ENCODE peak calls at places on chromosomes 7 and 10, in six cellular contexts. One of them, this sample, is unnamed.

GRCh38 chr7:29123611-29124190 is 22.6 kb downstream of the CPVL start:
- DNase-seq in fibroblast of lung: no peak
- DNase-seq in tibial artery: no peak
- DNase-seq in GM20000: no peak
- DNase-seq in A673: no peak
- DNase-seq in nephron progenitor cell: no peak
- DNase-seq in this sample: no peak

GRCh38 chr7:138900040-138900828 is 81.0 kb downstream of the KIAA1549 start:
- DNase-seq in GM20000: no peak
- DNase-seq in fibroblast of lung: peak
- DNase-seq in tibial artery: no peak
- DNase-seq in A673: peak
- DNase-seq in nephron progenitor cell: no peak
- DNase-seq in this sample: no peak

GRCh38 chr7:102111758-102112119 is 174.9 kb upstream of the SH2B2 start:
- DNase-seq in GM20000: no peak
- DNase-seq in nephron progenitor cell: no peak
- DNase-seq in fibroblast of lung: no peak
- DNase-seq in A673: no peak
- DNase-seq in tibial artery: no peak
- DNase-seq in this sample: no peak

GRCh38 chr10:4647138-4647785 is 178.7 kb upstream of the AKR1E2 start:
- DNase-seq in fibroblast of lung: peak
- DNase-seq in nephron progenitor cell: no peak
- DNase-seq in GM20000: no peak
- DNase-seq in tibial artery: no peak
- DNase-seq in A673: peak
- DNase-seq in this sample: no peak

GRCh38 chr7:157013602-157014549 is 3.4 kb upstream of the MNX1 start:
- DNase-seq in GM20000: no peak
- DNase-seq in nephron progenitor cell: no peak
- DNase-seq in A673: no peak
- DNase-seq in tibial artery: no peak
- DNase-seq in fibroblast of lung: no peak
- DNase-seq in this sample: no peak

GRCh38 chr10:55330485-55330884 is 529.5 kb upstream of the PCDH15 start:
- DNase-seq in GM20000: no peak
- DNase-seq in A673: no peak
- DNase-seq in tibial artery: no peak
- DNase-seq in nephron progenitor cell: no peak
- DNase-seq in fibroblast of lung: no peak
- DNase-seq in this sample: no peak

GRCh38 chr7:45239486-45239885 is 81.9 kb downstream of the RAMP3 start:
- DNase-seq in tibial artery: no peak
- DNase-seq in GM20000: no peak
- DNase-seq in A673: peak
- DNase-seq in nephron progenitor cell: no peak
- DNase-seq in fibroblast of lung: peak
- DNase-seq in this sample: no peak

GRCh38 chr10:35384265-35384868 is 48.1 kb downstream of the CCNY start:
- DNase-seq in GM20000: no peak
- DNase-seq in tibial artery: no peak
- DNase-seq in A673: no peak
- DNase-seq in fibroblast of lung: no peak
- DNase-seq in nephron progenitor cell: no peak
- DNase-seq in this sample: no peak

GRCh38 chr7:32070406-32071360 is at the start of gene PDE1C:
- DNase-seq in fibroblast of lung: peak
- DNase-seq in A673: no peak
- DNase-seq in GM20000: peak
- DNase-seq in nephron progenitor cell: peak
- DNase-seq in tibial artery: no peak
- DNase-seq in this sample: no peak

GRCh38 chr10:101938316-101939272 is 95.0 kb upstream of the KCNIP2 start:
- DNase-seq in fibroblast of lung: peak
- DNase-seq in nephron progenitor cell: peak
- DNase-seq in A673: no peak
- DNase-seq in tibial artery: no peak
- DNase-seq in GM20000: no peak
- DNase-seq in this sample: no peak

GRCh38 chr10:85650791-85651506 is 715.6 kb downstream of the GRID1 start:
- DNase-seq in nephron progenitor cell: no peak
- DNase-seq in fibroblast of lung: no peak
- DNase-seq in GM20000: no peak
- DNase-seq in A673: no peak
- DNase-seq in tibial artery: no peak
- DNase-seq in this sample: no peak

GRCh38 chr7:134892002-134892693 is 94.2 kb upstream of the AGBL3 start:
- DNase-seq in GM20000: no peak
- DNase-seq in A673: no peak
- DNase-seq in fibroblast of lung: no peak
- DNase-seq in tibial artery: no peak
- DNase-seq in nephron progenitor cell: no peak
- DNase-seq in this sample: no peak

GRCh38 chr7:132028144-132028920 is 471.9 kb upstream of the PODXL start:
- DNase-seq in GM20000: no peak
- DNase-seq in A673: no peak
- DNase-seq in tibial artery: no peak
- DNase-seq in nephron progenitor cell: no peak
- DNase-seq in fibroblast of lung: no peak
- DNase-seq in this sample: no peak

GRCh38 chr7:105802611-105803520 is 73.5 kb downstream of the ATXN7L1 start:
- DNase-seq in A673: no peak
- DNase-seq in tibial artery: no peak
- DNase-seq in GM20000: no peak
- DNase-seq in fibroblast of lung: no peak
- DNase-seq in nephron progenitor cell: no peak
- DNase-seq in this sample: no peak

GRCh38 chr10:46028584-46029570 is 1.5 kb downstream of the NCOA4 start:
- DNase-seq in fibroblast of lung: peak
- DNase-seq in A673: peak
- DNase-seq in GM20000: peak
- DNase-seq in tibial artery: no peak
- DNase-seq in nephron progenitor cell: no peak
- DNase-seq in this sample: no peak

GRCh38 chr7:157664034-157664433 is 327.2 kb downstream of the DNAJB6 start:
- DNase-seq in A673: no peak
- DNase-seq in GM20000: no peak
- DNase-seq in fibroblast of lung: no peak
- DNase-seq in nephron progenitor cell: no peak
- DNase-seq in tibial artery: peak
- DNase-seq in this sample: no peak

GRCh38 chr7:112112822-112113255 is 93.4 kb downstream of the DOCK4 start:
- DNase-seq in nephron progenitor cell: no peak
- DNase-seq in GM20000: no peak
- DNase-seq in fibroblast of lung: peak
- DNase-seq in A673: no peak
- DNase-seq in tibial artery: no peak
- DNase-seq in this sample: peak

GRCh38 chr10:89992575-89992974 is 291.2 kb downstream of the KIF20B start:
- DNase-seq in A673: no peak
- DNase-seq in nephron progenitor cell: no peak
- DNase-seq in GM20000: no peak
- DNase-seq in tibial artery: no peak
- DNase-seq in fibroblast of lung: no peak
- DNase-seq in this sample: no peak

GRCh38 chr7:50821457-50821977 is 38.8 kb upstream of the GRB10 start:
- DNase-seq in A673: no peak
- DNase-seq in nephron progenitor cell: no peak
- DNase-seq in tibial artery: peak
- DNase-seq in fibroblast of lung: peak
- DNase-seq in GM20000: no peak
- DNase-seq in this sample: no peak

GRCh38 chr10:69338547-69339450 is 60.5 kb downstream of the HK1 start:
- DNase-seq in GM20000: no peak
- DNase-seq in fibroblast of lung: no peak
- DNase-seq in tibial artery: peak
- DNase-seq in A673: no peak
- DNase-seq in nephron progenitor cell: no peak
- DNase-seq in this sample: no peak

GRCh38 chr10:30270247-30270646 is 78.8 kb downstream of the MTPAP start:
- DNase-seq in GM20000: no peak
- DNase-seq in tibial artery: no peak
- DNase-seq in fibroblast of lung: no peak
- DNase-seq in nephron progenitor cell: no peak
- DNase-seq in A673: peak
- DNase-seq in this sample: no peak

GRCh38 chr7:108973075-108973474 is 403.4 kb downstream of the DNAJB9 start:
- DNase-seq in GM20000: no peak
- DNase-seq in fibroblast of lung: peak
- DNase-seq in tibial artery: no peak
- DNase-seq in A673: peak
- DNase-seq in nephron progenitor cell: no peak
- DNase-seq in this sample: no peak

GRCh38 chr10:71681977-71682376 is 37.6 kb downstream of the C10orf105 start:
- DNase-seq in A673: no peak
- DNase-seq in tibial artery: no peak
- DNase-seq in nephron progenitor cell: no peak
- DNase-seq in GM20000: no peak
- DNase-seq in fibroblast of lung: no peak
- DNase-seq in this sample: no peak

GRCh38 chr10:71679425-71679824 is 40.2 kb downstream of the C10orf105 start:
- DNase-seq in nephron progenitor cell: no peak
- DNase-seq in GM20000: no peak
- DNase-seq in A673: no peak
- DNase-seq in fibroblast of lung: no peak
- DNase-seq in tibial artery: no peak
- DNase-seq in this sample: no peak

GRCh38 chr10:71675295-71675970 is 44.1 kb downstream of the C10orf105 start:
- DNase-seq in tibial artery: no peak
- DNase-seq in A673: no peak
- DNase-seq in nephron progenitor cell: no peak
- DNase-seq in fibroblast of lung: no peak
- DNase-seq in GM20000: no peak
- DNase-seq in this sample: no peak

GRCh38 chr10:71677261-71677660 is 42.3 kb downstream of the C10orf105 start:
- DNase-seq in tibial artery: no peak
- DNase-seq in A673: no peak
- DNase-seq in fibroblast of lung: no peak
- DNase-seq in GM20000: no peak
- DNase-seq in nephron progenitor cell: no peak
- DNase-seq in this sample: no peak

GRCh38 chr10:71678057-71678805 is 41.3 kb downstream of the C10orf105 start:
- DNase-seq in fibroblast of lung: no peak
- DNase-seq in nephron progenitor cell: no peak
- DNase-seq in A673: no peak
- DNase-seq in tibial artery: no peak
- DNase-seq in GM20000: no peak
- DNase-seq in this sample: peak
- TF ChIP-seq CTCF in fibroblast of lung: no peak
- TF ChIP-seq CTCF in nephron progenitor cell: no peak
- TF ChIP-seq CTCF in A673: no peak
- TF ChIP-seq CTCF in tibial artery: no peak
- TF ChIP-seq CTCF in GM20000: no peak
- TF ChIP-seq CTCF in this sample: no peak

GRCh38 chr7:129493555-129493954 is 8.8 kb upstream of the SMKR1 start:
- DNase-seq in GM20000: no peak
- DNase-seq in tibial artery: no peak
- DNase-seq in A673: no peak
- DNase-seq in fibroblast of lung: no peak
- DNase-seq in nephron progenitor cell: no peak
- DNase-seq in this sample: no peak
- TF ChIP-seq CTCF in GM20000: no peak
- TF ChIP-seq CTCF in tibial artery: no peak
- TF ChIP-seq CTCF in A673: peak
- TF ChIP-seq CTCF in fibroblast of lung: no peak
- TF ChIP-seq CTCF in nephron progenitor cell: no peak
- TF ChIP-seq CTCF in this sample: no peak

DNA sequence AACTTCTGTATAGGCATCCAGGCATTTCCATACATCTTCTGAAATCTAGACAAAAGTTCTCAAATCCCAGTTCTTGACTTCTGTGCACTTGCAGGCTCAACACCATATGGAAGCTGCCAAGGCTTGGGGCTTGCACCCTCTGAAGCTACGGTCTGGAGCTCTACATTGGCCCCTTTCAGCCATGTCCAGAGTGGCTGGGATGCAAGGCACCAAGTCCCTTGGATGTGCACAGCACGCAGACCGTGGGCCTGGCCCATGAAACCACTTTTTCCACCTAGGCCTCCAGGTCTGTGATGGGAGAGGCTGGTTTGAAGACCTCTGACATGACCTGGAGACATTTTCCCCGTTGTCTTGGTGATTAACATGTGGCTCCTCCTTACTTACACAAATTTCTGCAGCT is 1645.1 kb downstream of the REEP3 start:
- DNase-seq in tibial artery: no peak
- DNase-seq in nephron progenitor cell: no peak
- DNase-seq in fibroblast of lung: no peak
- DNase-seq in A673: no peak
- DNase-seq in GM20000: no peak
- DNase-seq in this sample: no peak
- TF ChIP-seq CTCF in tibial artery: no peak
- TF ChIP-seq CTCF in nephron progenitor cell: no peak
- TF ChIP-seq CTCF in fibroblast of lung: no peak
- TF ChIP-seq CTCF in A673: no peak
- TF ChIP-seq CTCF in GM20000: no peak
- TF ChIP-seq CTCF in this sample: no peak

DNA sequence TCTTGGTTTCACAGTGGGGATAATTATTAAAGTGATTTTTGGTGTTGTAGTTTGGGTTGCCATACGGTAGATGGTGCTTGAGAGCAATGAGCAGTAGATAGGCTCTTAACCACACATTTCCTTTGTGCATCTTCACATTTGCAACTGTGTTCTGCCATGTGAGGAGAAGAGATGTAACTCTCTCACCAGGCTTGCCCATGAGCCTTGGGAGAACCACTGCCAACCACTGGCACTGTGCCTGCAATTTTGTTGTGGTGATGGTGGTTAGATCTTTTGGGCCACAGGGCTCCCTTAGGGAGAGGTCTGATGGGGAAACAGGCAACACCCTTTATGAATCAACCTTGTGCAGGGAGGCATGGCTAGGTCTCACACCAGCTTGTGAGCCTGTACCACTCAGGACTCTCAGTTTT is 204.3 kb downstream of the CCDC7 start:
- DNase-seq in A673: no peak
- DNase-seq in tibial artery: no peak
- DNase-seq in fibroblast of lung: peak
- DNase-seq in GM20000: peak
- DNase-seq in nephron progenitor cell: no peak
- DNase-seq in this sample: no peak
- TF ChIP-seq CTCF in A673: no peak
- TF ChIP-seq CTCF in tibial artery: no peak
- TF ChIP-seq CTCF in fibroblast of lung: no peak
- TF ChIP-seq CTCF in GM20000: peak
- TF ChIP-seq CTCF in nephron progenitor cell: no peak
- TF ChIP-seq CTCF in this sample: no peak

DNA sequence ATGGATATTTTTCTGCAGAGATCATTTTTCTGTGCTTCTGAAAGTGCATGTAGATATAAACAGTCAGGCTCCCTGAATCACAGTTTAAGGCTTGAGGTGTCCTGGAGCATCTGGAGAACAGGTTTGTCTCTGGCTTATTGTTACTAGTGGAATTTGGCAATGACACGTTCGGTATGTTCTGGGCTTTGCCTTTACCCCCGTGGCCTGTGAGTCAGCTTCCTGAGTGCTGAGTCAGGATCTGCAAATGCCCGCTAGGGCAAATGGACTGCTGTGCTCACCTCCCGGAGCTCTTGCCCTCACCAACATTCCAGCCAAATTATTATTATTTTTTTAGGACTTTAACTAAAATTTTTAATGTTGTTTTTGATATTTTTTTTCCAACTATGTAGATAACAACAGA is 192.5 kb upstream of the PRSS1 start:
- DNase-seq in nephron progenitor cell: no peak
- DNase-seq in GM20000: no peak
- DNase-seq in fibroblast of lung: peak
- DNase-seq in A673: peak
- DNase-seq in tibial artery: no peak
- DNase-seq in this sample: peak
- TF ChIP-seq CTCF in nephron progenitor cell: no peak
- TF ChIP-seq CTCF in GM20000: no peak
- TF ChIP-seq CTCF in fibroblast of lung: peak
- TF ChIP-seq CTCF in A673: no peak
- TF ChIP-seq CTCF in tibial artery: no peak
- TF ChIP-seq CTCF in this sample: no peak